ENCODE peak calls at places on chromosomes 6 and 20, in four cellular contexts. T, A, E and Q are unnamed samples.

GRCh38 chr20:22686097-22686496 is 101.7 kb upstream of the FOXA2 start:
- DNase-seq in T (peak), A (peak), E (peak), Q (no peak)

GRCh38 chr6:111027219-111027618 is 45.4 kb downstream of the RPF2 start:
- DNase-seq in T (no peak), A (no peak), E (no peak), Q (no peak)

GRCh38 chr20:52190437-52191131 is 995 bp downstream of the ZFP64 start:
- DNase-seq in T (peak), A (peak), E (peak), Q (no peak)

GRCh38 chr6:48087448-48087847 is 23.5 kb downstream of the PTCHD4 start:
- DNase-seq in T (no peak), A (no peak), E (peak), Q (no peak)

GRCh38 chr6:121711472-121711871 is 276.0 kb downstream of the GJA1 start:
- DNase-seq in T (no peak), A (no peak), E (no peak), Q (no peak)

GRCh38 chr6:131070061-131070460 is 7.0 kb upstream of the EPB41L2 start:
- DNase-seq in T (no peak), A (no peak), E (no peak), Q (no peak)

GRCh38 chr6:52595000-52595795 is 18.3 kb upstream of the TRAM2 start:
- DNase-seq in T (no peak), A (no peak), E (peak), Q (no peak)

GRCh38 chr6:34049395-34050342 is 96.2 kb downstream of the GRM4 start:
- DNase-seq in T (peak), A (no peak), E (no peak), Q (no peak)

GRCh38 chr6:139891471-139891870 is 517.0 kb upstream of the CITED2 start:
- DNase-seq in T (no peak), A (no peak), E (no peak), Q (no peak)

GRCh38 chr6:31010393-31011060 is at the start of gene MUC22:
- DNase-seq in T (no peak), A (no peak), E (no peak), Q (no peak)

GRCh38 chr20:11373391-11373790 is 544.3 kb upstream of the BTBD3 start:
- DNase-seq in T (peak), A (no peak), E (no peak), Q (no peak)

GRCh38 chr6:151544453-151544852 is 50.6 kb downstream of the CCDC170 start:
- DNase-seq in T (no peak), A (no peak), E (no peak), Q (no peak)

GRCh38 chr6:79984261-79984660 is 20.2 kb upstream of the TTK start:
- DNase-seq in T (peak), A (no peak), E (no peak), Q (no peak)

GRCh38 chr6:144190593-144190992 is 40.3 kb downstream of the STX11 start:
- DNase-seq in T (no peak), A (peak), E (no peak), Q (no peak)

GRCh38 chr6:150905769-150906168 is 40.3 kb downstream of the MTHFD1L start:
- DNase-seq in T (no peak), A (no peak), E (no peak), Q (no peak)

GRCh38 chr6:138692058-138692977 is 81.3 kb upstream of the CCDC28A start:
- DNase-seq in T (peak), A (peak), E (peak), Q (no peak)

GRCh38 chr20:62668441-62669027 is 26.2 kb downstream of the SLCO4A1 start:
- DNase-seq in T (peak), A (peak), E (no peak), Q (no peak)

GRCh38 chr20:20083796-20084195 is 31.5 kb downstream of the CFAP61 start:
- DNase-seq in T (peak), A (no peak), E (peak), Q (no peak)

GRCh38 chr6:169723200-169723909 is 945 bp downstream of the PHF10 start:
- DNase-seq in T (peak), A (peak), E (peak), Q (no peak)

GRCh38 chr20:59151820-59152219 is 11.8 kb upstream of the ZNF831 start:
- DNase-seq in T (no peak), A (no peak), E (no peak), Q (no peak)

GRCh38 chr6:4209201-4209600 is 73.8 kb upstream of the ECI2 start:
- DNase-seq in T (no peak), A (no peak), E (no peak), Q (no peak)

GRCh38 chr20:38429301-38429700 is 5.8 kb downstream of the SNHG17 start:
- DNase-seq in T (no peak), A (no peak), E (no peak), Q (no peak)

GRCh38 chr20:48568520-48568919 is 259.3 kb downstream of the PREX1 start:
- DNase-seq in T (no peak), A (no peak), E (no peak), Q (no peak)

GRCh38 chr6:128731249-128732165 is 151.4 kb upstream of the LAMA2 start:
- DNase-seq in T (peak), A (no peak), E (peak), Q (no peak)

GRCh38 chr6:356828-357251 is 34.7 kb upstream of the IRF4 start:
- DNase-seq in T (no peak), A (no peak), E (no peak), Q (no peak)

GRCh38 chr6:43673444-43674063 is 14.0 kb downstream of the MRPS18A start:
- DNase-seq in T (peak), A (peak), E (no peak), Q (no peak)

GRCh38 chr6:100915876-100916275 is 34.7 kb upstream of the ASCC3 start:
- DNase-seq in T (no peak), A (no peak), E (no peak), Q (no peak)

GRCh38 chr6:144673807-144674206 is 388.7 kb downstream of the UTRN start:
- DNase-seq in T (no peak), A (no peak), E (no peak), Q (no peak)

GRCh38 chr6:158474961-158475343 is 84.9 kb upstream of the TMEM181 start:
- DNase-seq in T (no peak), A (peak), E (no peak), Q (no peak)

GRCh38 chr6:82569022-82569421 is 205.4 kb downstream of the TPBG start:
- DNase-seq in T (no peak), A (no peak), E (no peak), Q (no peak)

GRCh38 chr20:3082306-3082951 is 2.1 kb downstream of the AVP start:
- DNase-seq in T (no peak), A (no peak), E (no peak), Q (no peak)

GRCh38 chr6:65955034-65955433 is 248.0 kb upstream of the EYS start:
- DNase-seq in T (no peak), A (no peak), E (no peak), Q (no peak)

GRCh38 chr20:31818376-31818908 is 714 bp upstream of the MYLK2 start:
- DNase-seq in T (no peak), A (no peak), E (no peak), Q (no peak)

GRCh38 chr6:53070808-53071207 is 5.6 kb downstream of the FBXO9 start:
- DNase-seq in T (no peak), A (no peak), E (no peak), Q (no peak)

GRCh38 chr6:126071000-126071647 is 84.8 kb downstream of the TRMT11 start:
- DNase-seq in T (no peak), A (no peak), E (no peak), Q (no peak)

GRCh38 chr20:25283221-25283951 is 35.5 kb downstream of the PYGB start:
- DNase-seq in T (no peak), A (peak), E (no peak), Q (no peak)

GRCh38 chr6:160810238-160810637 is 108.2 kb downstream of the PLG start:
- DNase-seq in T (no peak), A (no peak), E (no peak), Q (no peak)